ENCODE peak calls at places on chromosomes 5 and 9, in four cellular contexts. H is A549, K is heart right ventricle, A is astrocyte. P is an unnamed sample. For H3K9me3, the result is how much of the 10 kb centered on the place peaks cover.

GRCh38 chr5:426392-426976 is 16.5 kb upstream of the EXOC3 start:
- DNase-seq in H (no peak), K (no peak), A (no peak), P (no peak)

GRCh38 chr5:154103223-154103622 is 64.5 kb downstream of the MFAP3 start:
- DNase-seq in H (no peak), K (no peak), A (no peak), P (no peak)

GRCh38 chr9:125142560-125143376 is 560 bp downstream of the SCAI start:
- DNase-seq in H (no peak), K (peak), A (no peak), P (no peak)

GRCh38 chr5:856531-857425 is 6.0 kb upstream of the ZDHHC11 start:
- DNase-seq in H (no peak), K (peak), A (peak), P (peak)

GRCh38 chr5:26486631-26487030 is 551.8 kb downstream of the CDH9 start:
- DNase-seq in H (no peak), K (no peak), A (no peak), P (no peak)

GRCh38 chr5:166845044-166845443 is 1446.4 kb upstream of the WWC1 start:
- DNase-seq in H (no peak), K (no peak), A (peak), P (no peak)

GRCh38 chr9:118170032-118170955 is 466.1 kb downstream of the TLR4 start:
- DNase-seq in H (peak), K (no peak), A (peak), P (no peak)

GRCh38 chr5:40437452-40437861 is 242.3 kb upstream of the PTGER4 start:
- DNase-seq in H (no peak), K (no peak), A (peak), P (no peak)

GRCh38 chr5:145838276-145838675 is 3.1 kb upstream of the PRELID2 start:
- DNase-seq in H (no peak), K (no peak), A (no peak), P (no peak)

GRCh38 chr5:124583469-124584350 is 162.7 kb downstream of the ZNF608 start:
- DNase-seq in H (peak), K (no peak), A (peak), P (no peak)

GRCh38 chr9:70614786-70615565 is 200.5 kb upstream of the KLF9 start:
- DNase-seq in H (no peak), K (peak), A (no peak), P (no peak)

GRCh38 chr5:77431286-77431685 is 60.8 kb downstream of the WDR41 start:
- DNase-seq in H (no peak), K (no peak), A (peak), P (no peak)

GRCh38 chr5:171980729-171981128 is 25.7 kb downstream of the FBXW11 start:
- DNase-seq in H (no peak), K (no peak), A (no peak), P (no peak)
- H3K4me3 ChIP-seq in H (no peak), K (no peak), A (no peak), P (no peak)

DNA sequence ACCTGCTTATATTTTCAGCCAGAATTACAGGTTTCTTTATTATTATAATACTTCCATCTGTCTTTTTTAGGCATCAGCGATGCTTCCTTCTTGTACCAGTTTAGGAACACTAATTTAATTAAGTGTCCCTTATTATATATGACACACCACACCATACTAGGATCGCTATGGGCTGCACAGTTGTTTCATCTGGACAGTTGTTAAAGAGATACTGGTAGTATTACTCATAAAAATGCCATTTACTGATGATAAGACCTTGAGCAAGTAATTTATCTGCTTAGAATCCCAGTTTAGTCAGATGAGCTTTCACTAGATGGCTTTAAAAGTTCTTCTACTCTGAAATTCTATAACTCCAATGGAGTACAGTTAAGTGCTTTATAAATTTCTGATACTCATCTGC is 17.1 kb downstream of the ARSK start:
- DNase-seq in H (no peak), K (no peak), A (no peak), P (no peak)
- H3K9me3 ChIP-seq in H (under half), K (under half), A (under half), P (under half)

DNA sequence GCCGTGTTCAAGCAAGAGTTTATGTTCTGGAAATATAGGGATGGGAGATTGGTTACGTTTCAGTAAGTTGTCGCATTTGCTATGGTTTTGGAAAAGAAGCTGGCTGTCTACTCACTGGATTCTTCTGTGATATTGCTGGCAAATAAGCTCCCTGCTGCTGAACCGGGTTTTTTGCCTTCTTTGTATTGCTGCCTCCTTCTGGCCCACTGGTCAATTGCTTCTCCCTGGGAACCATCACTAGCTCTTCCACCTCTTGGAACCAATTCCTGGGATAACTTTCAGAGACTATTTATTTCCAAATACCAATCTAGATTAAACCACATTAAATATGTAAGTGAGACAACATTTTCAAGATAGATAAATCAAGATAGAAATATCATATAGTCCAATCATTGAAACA is 43.0 kb downstream of the NUDT12 start:
- DNase-seq in H (no peak), K (no peak), A (no peak), P (no peak)
- TF ChIP-seq CTCF in H (no peak), K (no peak), A (peak), P (no peak)

GRCh38 chr5:141485305-141486055 is 650 bp downstream of the PCDHGC4 start:
- DNase-seq in H (no peak), K (no peak), A (no peak), P (no peak)

GRCh38 chr5:141487131-141487530 is 1.8 kb upstream of the PCDHGC5 start:
- DNase-seq in H (no peak), K (no peak), A (no peak), P (no peak)

GRCh38 chr5:141483842-141484241 is 988 bp upstream of the PCDHGC4 start:
- DNase-seq in H (no peak), K (no peak), A (no peak), P (no peak)

GRCh38 chr5:141486091-141486490 is 1.3 kb downstream of the PCDHGC4 start:
- DNase-seq in H (no peak), K (no peak), A (no peak), P (no peak)

DNA sequence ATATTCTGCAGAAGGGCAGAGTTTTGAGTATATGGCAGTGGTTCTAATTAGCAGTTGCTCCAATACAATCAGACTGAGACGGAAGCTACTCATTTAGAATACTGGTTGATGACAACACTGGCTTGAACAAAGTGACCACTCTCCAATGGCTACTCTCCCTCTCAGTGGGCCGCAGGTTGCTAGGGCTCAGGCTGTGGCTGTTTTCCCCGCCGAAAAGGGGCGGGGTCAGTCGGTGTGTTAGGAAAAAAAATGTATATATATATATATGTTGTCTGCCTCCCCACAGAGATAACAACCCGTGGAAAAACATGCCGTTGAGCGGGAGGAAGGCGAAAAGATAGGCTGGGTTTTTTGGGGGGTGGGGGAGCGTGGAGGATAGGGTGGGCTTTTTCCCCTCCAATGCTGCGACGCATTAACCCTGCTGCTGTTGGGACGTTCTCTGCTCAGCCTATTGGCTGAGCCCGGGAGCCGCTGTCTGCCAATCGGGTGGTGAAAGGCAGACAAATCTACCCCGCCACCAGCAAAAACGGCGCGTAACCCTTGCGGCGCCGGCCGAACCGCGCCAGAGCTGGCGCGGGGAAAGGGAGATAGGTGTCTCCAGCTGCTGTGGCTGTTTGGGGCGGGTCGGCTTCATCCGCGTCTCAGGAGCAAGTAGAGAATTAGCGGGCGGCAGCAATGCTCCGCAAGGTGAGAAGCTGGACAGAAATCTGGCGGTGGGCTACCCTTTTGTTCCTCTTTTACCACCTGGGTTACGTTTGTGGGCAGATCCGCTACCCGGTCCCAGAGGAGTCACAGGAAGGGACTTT is at the start of gene PCDHGC4:
- DNase-seq in H (no peak), K (no peak), A (peak), P (no peak)
- H3K4me3 ChIP-seq in H (no peak), K (peak), A (peak), P (peak)

GRCh38 chr9:134852906-134853654 is 27.5 kb upstream of the FCN2 start:
- DNase-seq in H (no peak), K (no peak), A (no peak), P (no peak)

GRCh38 chr9:134848504-134848903 is 32.1 kb upstream of the FCN2 start:
- DNase-seq in H (no peak), K (no peak), A (no peak), P (no peak)

GRCh38 chr9:134850611-134851010 is 30.0 kb upstream of the FCN2 start:
- DNase-seq in H (no peak), K (no peak), A (no peak), P (no peak)

GRCh38 chr9:134853893-134854292 is 26.7 kb upstream of the FCN2 start:
- DNase-seq in H (no peak), K (no peak), A (no peak), P (no peak)

DNA sequence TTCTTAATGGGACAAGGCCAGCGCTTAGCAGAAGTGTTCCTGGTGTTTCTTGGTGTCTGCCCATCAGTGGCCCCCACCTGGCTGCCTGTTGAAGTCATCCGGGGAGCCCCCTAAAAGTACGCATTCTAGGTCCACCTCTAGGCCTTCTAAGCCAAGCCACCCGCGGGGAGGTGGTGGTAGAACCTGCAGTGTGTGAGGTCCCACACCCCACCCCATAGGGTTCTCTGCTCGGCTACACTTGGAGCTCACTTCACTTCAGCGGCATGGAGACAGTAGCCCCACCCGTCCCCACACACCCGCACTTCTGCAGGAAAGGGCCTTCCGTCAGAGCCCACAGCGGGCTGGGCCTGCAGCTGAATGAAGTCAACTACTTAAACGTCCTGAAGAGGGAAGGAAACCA is 29.6 kb upstream of the FCN2 start:
- DNase-seq in H (no peak), K (no peak), A (no peak), P (no peak)
- H3K9me3 ChIP-seq in H (under half), K (under half), A (under half), P (under half)

GRCh38 chr9:21906213-21906612 is 88.0 kb downstream of the CDKN2A start:
- DNase-seq in H (no peak), K (no peak), A (no peak), P (no peak)

GRCh38 chr9:21904776-21905175 is 89.4 kb downstream of the CDKN2A start:
- DNase-seq in H (no peak), K (no peak), A (no peak), P (no peak)

GRCh38 chr9:21904371-21904770 is 89.8 kb downstream of the CDKN2A start:
- DNase-seq in H (no peak), K (no peak), A (peak), P (no peak)

GRCh38 chr9:21903380-21903965 is 90.7 kb downstream of the CDKN2A start:
- DNase-seq in H (no peak), K (no peak), A (no peak), P (no peak)

GRCh38 chr9:21906878-21907277 is 87.3 kb downstream of the CDKN2A start:
- DNase-seq in H (peak), K (no peak), A (peak), P (no peak)
- TF ChIP-seq CTCF in H (no peak), K (no peak), A (no peak), P (no peak)

DNA sequence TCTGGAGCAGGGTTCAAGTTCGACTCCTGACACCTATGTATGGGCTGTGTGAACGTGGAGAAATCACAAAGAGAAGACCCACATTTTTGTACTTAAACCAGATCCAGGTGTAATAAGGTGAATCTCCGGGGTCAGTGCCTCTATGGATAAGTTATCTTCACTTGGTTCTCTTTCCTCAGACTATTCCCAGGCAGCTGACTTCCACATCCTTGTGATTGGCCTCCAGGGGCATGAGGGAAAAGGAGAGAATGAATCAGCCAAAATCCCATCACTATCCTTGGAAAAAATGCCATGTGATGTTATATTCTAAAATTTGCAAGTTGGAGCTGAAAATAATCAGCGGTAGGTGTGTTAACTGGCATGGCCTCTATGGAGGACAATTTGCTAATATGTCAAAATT is 37.2 kb downstream of the ZNF622 start:
- DNase-seq in H (no peak), K (no peak), A (no peak), P (no peak)
- H3K4me3 ChIP-seq in H (no peak), K (no peak), A (no peak), P (no peak)

DNA sequence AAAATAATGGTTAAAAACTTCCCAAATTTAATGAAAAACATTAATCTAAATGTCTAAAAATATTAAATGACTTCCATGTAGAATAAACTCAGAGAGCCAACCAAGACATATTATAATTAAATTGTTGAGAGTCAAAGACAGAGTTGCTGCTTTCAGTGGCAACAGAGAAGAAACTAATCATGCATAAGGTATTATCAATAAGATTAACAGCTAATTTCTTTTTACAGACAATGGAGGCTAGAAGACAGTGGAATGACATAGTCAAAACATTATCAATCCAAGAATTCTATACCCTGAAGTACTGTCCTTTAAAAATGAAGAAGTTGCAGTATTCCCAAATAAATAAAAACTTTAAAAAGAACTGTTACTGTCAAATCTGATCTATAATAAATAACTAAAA is 268.7 kb downstream of the IRX2 start:
- DNase-seq in H (no peak), K (no peak), A (no peak), P (no peak)
- H3K9me3 ChIP-seq in H (under half), K (under half), A (under half), P (under half)

P was measured in left ventricle myocardium inferior.